ENCODE peak calls at places on chromosomes 3 and 15, in four cellular contexts. One of them, this sample, is unnamed.

GRCh38 chr15:29396176-29396811 is 126.7 kb upstream of the NSMCE3 start:
- DNase-seq in ascending aorta: no peak
- DNase-seq in IMR-90: no peak
- DNase-seq in uterus: no peak
- DNase-seq in this sample: no peak

GRCh38 chr3:11136871-11137626 is 17.2 kb upstream of the HRH1 start:
- DNase-seq in ascending aorta: peak; percentile 96
- DNase-seq in IMR-90: peak; percentile 100
- DNase-seq in uterus: peak; percentile 84
- DNase-seq in this sample: peak; percentile 100

GRCh38 chr3:58237940-58238681 is 519 bp downstream of the ABHD6 start:
- DNase-seq in ascending aorta: peak; percentile 83
- DNase-seq in IMR-90: peak; percentile 21
- DNase-seq in uterus: peak; percentile 65
- DNase-seq in this sample: no peak

GRCh38 chr3:57956833-57957174 is 51.4 kb upstream of the FLNB start:
- DNase-seq in ascending aorta: no peak
- DNase-seq in IMR-90: no peak
- DNase-seq in uterus: no peak
- DNase-seq in this sample: no peak

GRCh38 chr15:101250931-101251829 is 668 bp downstream of the CHSY1 start:
- DNase-seq in ascending aorta: no peak
- DNase-seq in IMR-90: no peak
- DNase-seq in uterus: no peak
- DNase-seq in this sample: no peak

GRCh38 chr15:86849563-86849962 is 769.9 kb downstream of the AGBL1 start:
- DNase-seq in ascending aorta: no peak
- DNase-seq in IMR-90: no peak
- DNase-seq in uterus: no peak
- DNase-seq in this sample: no peak

GRCh38 chr3:40073310-40074007 is 236.0 kb upstream of the EIF1B start:
- DNase-seq in ascending aorta: no peak
- DNase-seq in IMR-90: no peak
- DNase-seq in uterus: no peak
- DNase-seq in this sample: no peak

GRCh38 chr3:105913616-105914015 is 44.8 kb upstream of the CBLB start:
- DNase-seq in ascending aorta: no peak
- DNase-seq in IMR-90: no peak
- DNase-seq in uterus: no peak
- DNase-seq in this sample: no peak

GRCh38 chr3:49924683-49925082 is 4.9 kb downstream of the MON1A start:
- DNase-seq in ascending aorta: no peak
- DNase-seq in IMR-90: peak; percentile 91
- DNase-seq in uterus: no peak
- DNase-seq in this sample: peak; percentile 94

GRCh38 chr3:123244128-123244527 is 42.4 kb downstream of the SEC22A start:
- DNase-seq in ascending aorta: no peak
- DNase-seq in IMR-90: no peak
- DNase-seq in uterus: no peak
- DNase-seq in this sample: no peak

GRCh38 chr3:159669753-159670152 is 318.9 kb upstream of the IL12A start:
- DNase-seq in ascending aorta: no peak
- DNase-seq in IMR-90: peak; percentile 65
- DNase-seq in uterus: no peak
- DNase-seq in this sample: peak; percentile 75

GRCh38 chr3:161014997-161015749 is 90.0 kb downstream of the B3GALNT1 start:
- DNase-seq in ascending aorta: no peak
- DNase-seq in IMR-90: no peak
- DNase-seq in uterus: no peak
- DNase-seq in this sample: no peak

GRCh38 chr3:47394867-47395266 is 14.0 kb downstream of the PTPN23 start:
- DNase-seq in ascending aorta: no peak
- DNase-seq in IMR-90: peak; percentile 36
- DNase-seq in uterus: no peak
- DNase-seq in this sample: no peak

GRCh38 chr15:57320543-57321220 is 55.6 kb upstream of the CGNL1 start:
- DNase-seq in ascending aorta: peak; percentile 75
- DNase-seq in IMR-90: peak; percentile 38
- DNase-seq in uterus: no peak
- DNase-seq in this sample: peak; percentile 29

GRCh38 chr3:18445421-18446066 is 20.4 kb upstream of the SATB1 start:
- DNase-seq in ascending aorta: peak; percentile 63
- DNase-seq in IMR-90: no peak
- DNase-seq in uterus: peak; percentile 17
- DNase-seq in this sample: no peak

GRCh38 chr3:107633327-107634141 is 110.8 kb downstream of the BBX start:
- DNase-seq in ascending aorta: no peak
- DNase-seq in IMR-90: no peak
- DNase-seq in uterus: no peak
- DNase-seq in this sample: no peak

GRCh38 chr15:78995921-78996780 is 51.3 kb upstream of the CTSH start:
- DNase-seq in ascending aorta: no peak
- DNase-seq in IMR-90: no peak
- DNase-seq in uterus: no peak
- DNase-seq in this sample: no peak

GRCh38 chr15:33201376-33202189 is 7.1 kb upstream of the FMN1 start:
- DNase-seq in ascending aorta: no peak
- DNase-seq in IMR-90: peak; percentile 20
- DNase-seq in uterus: no peak
- DNase-seq in this sample: peak; percentile 93

GRCh38 chr3:178588593-178588992 is 52.4 kb downstream of the KCNMB2 start:
- DNase-seq in ascending aorta: no peak
- DNase-seq in IMR-90: no peak
- DNase-seq in uterus: no peak
- DNase-seq in this sample: no peak

GRCh38 chr15:100663066-100663465 is 60.7 kb downstream of the ASB7 start:
- DNase-seq in ascending aorta: no peak
- DNase-seq in IMR-90: no peak
- DNase-seq in uterus: peak; percentile 19
- DNase-seq in this sample: peak; percentile 29

GRCh38 chr3:133238015-133238414 is 161.8 kb upstream of the BFSP2 start:
- DNase-seq in ascending aorta: no peak
- DNase-seq in IMR-90: peak; percentile 9
- DNase-seq in uterus: no peak
- DNase-seq in this sample: no peak

GRCh38 chr3:31092748-31093607 is 198.5 kb upstream of the GADL1 start:
- DNase-seq in ascending aorta: no peak
- DNase-seq in IMR-90: peak; percentile 16
- DNase-seq in uterus: no peak
- DNase-seq in this sample: no peak

GRCh38 chr3:71444028-71444860 is 139.3 kb downstream of the FOXP1 start:
- DNase-seq in ascending aorta: peak; percentile 73
- DNase-seq in IMR-90: peak; percentile 90
- DNase-seq in uterus: no peak
- DNase-seq in this sample: peak; percentile 98

GRCh38 chr3:16550305-16550675 is 36.8 kb upstream of the RFTN1 start:
- DNase-seq in ascending aorta: no peak
- DNase-seq in IMR-90: no peak
- DNase-seq in uterus: no peak
- DNase-seq in this sample: peak; percentile 37

GRCh38 chr3:194076486-194076885 is 59.5 kb upstream of the HES1 start:
- DNase-seq in ascending aorta: no peak
- DNase-seq in IMR-90: no peak
- DNase-seq in uterus: no peak
- DNase-seq in this sample: no peak

GRCh38 chr3:99532246-99532645 is 106.1 kb upstream of the COL8A1 start:
- DNase-seq in ascending aorta: no peak
- DNase-seq in IMR-90: peak; percentile 77
- DNase-seq in uterus: no peak
- DNase-seq in this sample: peak; percentile 54

GRCh38 chr3:35296533-35296932 is 342.8 kb upstream of the ARPP21 start:
- DNase-seq in ascending aorta: no peak
- DNase-seq in IMR-90: no peak
- DNase-seq in uterus: no peak
- DNase-seq in this sample: no peak

GRCh38 chr3:136545664-136546266 is 206.4 kb downstream of the STAG1 start:
- DNase-seq in ascending aorta: no peak
- DNase-seq in IMR-90: peak; percentile 51
- DNase-seq in uterus: no peak
- DNase-seq in this sample: peak; percentile 14
- TF ChIP-seq CTCF in ascending aorta: peak; percentile 43
- TF ChIP-seq CTCF in IMR-90: peak; percentile 53
- TF ChIP-seq CTCF in uterus: no peak
- TF ChIP-seq CTCF in this sample: no peak

DNA sequence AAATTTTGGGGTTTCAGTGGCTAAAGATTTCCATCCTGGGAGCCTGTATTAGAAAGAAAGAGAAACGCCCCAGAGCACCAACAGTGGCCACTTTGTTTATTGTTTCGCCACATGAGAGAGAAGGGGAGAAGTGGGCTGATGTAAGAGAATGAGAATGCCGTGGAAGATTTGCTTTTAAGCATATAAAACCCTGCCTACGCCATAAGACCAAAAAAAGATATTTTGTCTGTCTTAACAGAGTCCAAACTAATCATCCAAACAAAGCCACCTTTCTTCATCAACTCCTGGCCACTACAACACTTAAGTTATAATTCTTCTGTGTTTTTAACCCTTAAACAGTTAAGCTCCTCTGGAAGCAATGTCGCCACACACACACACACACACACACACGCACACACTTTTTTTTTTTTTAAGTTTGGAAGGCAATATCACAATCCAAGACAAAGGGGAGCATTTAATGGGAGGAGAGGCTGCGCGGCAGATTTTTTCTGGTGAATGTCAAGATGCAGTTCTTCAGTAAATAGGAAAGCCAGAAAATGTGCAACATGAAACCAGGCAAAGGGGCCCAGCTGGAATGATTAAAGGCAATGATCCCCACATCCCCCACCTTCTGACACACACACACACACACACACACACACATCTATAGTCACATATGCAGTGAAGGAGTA is 19.3 kb downstream of the EID1 start:
- DNase-seq in ascending aorta: no peak
- DNase-seq in IMR-90: peak; percentile 82
- DNase-seq in uterus: no peak
- DNase-seq in this sample: no peak
- H3K4me3 ChIP-seq in ascending aorta: peak overlapping the region; percentile 24
- H3K4me3 ChIP-seq in IMR-90: peak overlapping the region; percentile 5
- H3K4me3 ChIP-seq in uterus: no peak overlapping the region
- H3K4me3 ChIP-seq in this sample: no peak overlapping the region

DNA sequence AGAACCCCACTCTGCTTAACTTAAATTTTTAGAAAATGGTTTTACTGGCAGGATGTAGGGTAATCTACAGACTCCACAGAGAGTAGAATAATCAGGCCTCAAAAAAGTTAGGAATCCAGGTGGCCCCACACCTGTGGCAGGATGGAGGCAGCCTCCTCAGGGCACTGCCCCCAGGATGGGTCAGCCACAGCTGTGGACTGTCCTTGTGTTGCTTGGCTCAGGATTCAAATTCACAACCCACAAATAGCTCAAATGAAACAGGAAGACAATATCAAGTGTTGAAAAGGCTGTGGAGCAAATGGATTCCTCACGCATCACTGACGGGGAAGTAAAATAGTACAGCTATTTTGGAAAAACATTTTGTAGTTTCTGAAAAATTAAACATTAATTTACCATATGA is 36.8 kb upstream of the KY start:
- DNase-seq in ascending aorta: no peak
- DNase-seq in IMR-90: no peak
- DNase-seq in uterus: no peak
- DNase-seq in this sample: no peak
- H3K27me3 ChIP-seq in ascending aorta: no peaks in the 10 kb centered on the region
- H3K27me3 ChIP-seq in IMR-90: peaks cover 1% of the 10 kb centered on the region
- H3K27me3 ChIP-seq in uterus: no peaks in the 10 kb centered on the region
- H3K27me3 ChIP-seq in this sample: no peaks in the 10 kb centered on the region

GRCh38 chr3:79497447-79498111 is 270.2 kb downstream of the ROBO1 start:
- DNase-seq in ascending aorta: no peak
- DNase-seq in IMR-90: peak; percentile 11
- DNase-seq in uterus: no peak
- DNase-seq in this sample: peak; percentile 26
- TF ChIP-seq CTCF in ascending aorta: peak; percentile 47
- TF ChIP-seq CTCF in IMR-90: peak; percentile 73
- TF ChIP-seq CTCF in uterus: no peak
- TF ChIP-seq CTCF in this sample: peak; percentile 30

GRCh38 chr15:99485992-99486370 is 79.8 kb upstream of the MEF2A start:
- DNase-seq in ascending aorta: peak; percentile 67
- DNase-seq in IMR-90: no peak
- DNase-seq in uterus: no peak
- DNase-seq in this sample: no peak
- H3K4me3 ChIP-seq in ascending aorta: peak overlapping the region; percentile 40
- H3K4me3 ChIP-seq in IMR-90: no peak overlapping the region
- H3K4me3 ChIP-seq in uterus: peak overlapping the region; percentile 30
- H3K4me3 ChIP-seq in this sample: no peak overlapping the region

GRCh38 chr15:67373266-67373665 is 118.7 kb downstream of the IQCH start:
- DNase-seq in ascending aorta: no peak
- DNase-seq in IMR-90: no peak
- DNase-seq in uterus: no peak
- DNase-seq in this sample: no peak

GRCh38 chr15:67370206-67370954 is 115.8 kb downstream of the IQCH start:
- DNase-seq in ascending aorta: no peak
- DNase-seq in IMR-90: no peak
- DNase-seq in uterus: no peak
- DNase-seq in this sample: no peak

GRCh38 chr15:67369359-67369758 is 114.8 kb downstream of the IQCH start:
- DNase-seq in ascending aorta: no peak
- DNase-seq in IMR-90: no peak
- DNase-seq in uterus: no peak
- DNase-seq in this sample: no peak

GRCh38 chr15:67373971-67374370 is 119.4 kb downstream of the IQCH start:
- DNase-seq in ascending aorta: no peak
- DNase-seq in IMR-90: no peak
- DNase-seq in uterus: no peak
- DNase-seq in this sample: no peak

GRCh38 chr15:67372563-67372962 is 118.0 kb downstream of the IQCH start:
- DNase-seq in ascending aorta: no peak
- DNase-seq in IMR-90: no peak
- DNase-seq in uterus: no peak
- DNase-seq in this sample: no peak
- H3K27me3 ChIP-seq in ascending aorta: no peaks in the 10 kb centered on the region
- H3K27me3 ChIP-seq in IMR-90: peaks cover 19% of the 10 kb centered on the region
- H3K27me3 ChIP-seq in uterus: no peaks in the 10 kb centered on the region
- H3K27me3 ChIP-seq in this sample: peaks cover 4% of the 10 kb centered on the region